ENCODE peak calls at places on chromosomes 7 and 10, in eight cellular contexts. X is GM12891, R is transverse colon, Z is HCT116, N is spleen, L is breast epithelium, M is prostate gland, Q is HepG2. B is an unnamed sample.

GRCh38 chr10:97822261-97822687 is 27.4 kb upstream of the GOLGA7B start:
- DNase-seq in X (no peak), R (no peak), Z (no peak), N (no peak), L (peak), M (no peak), Q (no peak), B (no peak)

GRCh38 chr10:75395171-75395954 is 6.2 kb downstream of the ZNF503 start:
- DNase-seq in X (peak), R (peak), Z (no peak), N (peak), L (peak), M (peak), Q (no peak), B (peak)

GRCh38 chr7:113521468-113521867 is 397.3 kb downstream of the PPP1R3A start:
- DNase-seq in X (no peak), R (no peak), Z (no peak), N (no peak), L (no peak), M (no peak), Q (no peak), B (no peak)

GRCh38 chr7:148400101-148400500 is 190.5 kb upstream of the C7orf33 start:
- DNase-seq in X (no peak), R (no peak), Z (no peak), N (no peak), L (no peak), M (no peak), Q (no peak), B (no peak)

GRCh38 chr10:61787170-61787569 is 114.3 kb upstream of the ARID5B start:
- DNase-seq in X (no peak), R (no peak), Z (no peak), N (no peak), L (no peak), M (no peak), Q (no peak), B (no peak)

GRCh38 chr7:19939746-19940145 is 166.3 kb upstream of the TMEM196 start:
- DNase-seq in X (no peak), R (no peak), Z (no peak), N (no peak), L (no peak), M (no peak), Q (no peak), B (no peak)

GRCh38 chr10:126588024-126588423 is 82.5 kb downstream of the C10orf90 start:
- DNase-seq in X (no peak), R (no peak), Z (no peak), N (no peak), L (no peak), M (no peak), Q (no peak), B (no peak)

GRCh38 chr7:30743371-30744074 is 8.4 kb upstream of the INMT start:
- DNase-seq in X (no peak), R (no peak), Z (no peak), N (no peak), L (no peak), M (no peak), Q (no peak), B (no peak)

GRCh38 chr10:4543943-4544540 is 282.0 kb upstream of the AKR1E2 start:
- DNase-seq in X (no peak), R (no peak), Z (no peak), N (no peak), L (no peak), M (no peak), Q (no peak), B (no peak)

GRCh38 chr10:113446739-113447138 is 106.1 kb upstream of the HABP2 start:
- DNase-seq in X (no peak), R (no peak), Z (no peak), N (no peak), L (no peak), M (no peak), Q (no peak), B (no peak)

GRCh38 chr10:75276029-75276872 is 40.5 kb upstream of the COMTD1 start:
- DNase-seq in X (no peak), R (no peak), Z (no peak), N (no peak), L (no peak), M (no peak), Q (no peak), B (peak)

GRCh38 chr10:106557053-106557452 is 607.5 kb downstream of the SORCS1 start:
- DNase-seq in X (no peak), R (no peak), Z (no peak), N (no peak), L (no peak), M (no peak), Q (no peak), B (no peak)

GRCh38 chr7:136333636-136334035 is 356.5 kb upstream of the MTPN start:
- DNase-seq in X (no peak), R (no peak), Z (no peak), N (no peak), L (no peak), M (no peak), Q (no peak), B (no peak)

GRCh38 chr10:1069680-1070079 is 13.5 kb downstream of the WDR37 start:
- DNase-seq in X (no peak), R (no peak), Z (no peak), N (no peak), L (no peak), M (no peak), Q (no peak), B (no peak)

GRCh38 chr10:70930251-70931000 is 42.1 kb upstream of the PCBD1 start:
- DNase-seq in X (no peak), R (no peak), Z (no peak), N (no peak), L (no peak), M (no peak), Q (no peak), B (no peak)

GRCh38 chr7:127374181-127374580 is 18.3 kb downstream of the ZNF800 start:
- DNase-seq in X (no peak), R (no peak), Z (no peak), N (no peak), L (no peak), M (no peak), Q (no peak), B (no peak)

GRCh38 chr7:103391976-103392375 is 44.5 kb downstream of the PSMC2 start:
- DNase-seq in X (no peak), R (no peak), Z (no peak), N (no peak), L (no peak), M (no peak), Q (no peak), B (no peak)

GRCh38 chr10:1398626-1399410 is 338.5 kb downstream of the ADARB2 start:
- DNase-seq in X (no peak), R (no peak), Z (no peak), N (no peak), L (no peak), M (no peak), Q (no peak), B (peak)

GRCh38 chr7:115782716-115783460 is 247.7 kb downstream of the TFEC start:
- DNase-seq in X (no peak), R (no peak), Z (no peak), N (no peak), L (no peak), M (no peak), Q (no peak), B (no peak)

GRCh38 chr7:26919906-26920530 is 55.6 kb upstream of the SKAP2 start:
- DNase-seq in X (no peak), R (no peak), Z (no peak), N (no peak), L (no peak), M (no peak), Q (no peak), B (no peak)

GRCh38 chr7:159137906-159138305 is 6.8 kb downstream of the VIPR2 start:
- DNase-seq in X (no peak), R (no peak), Z (no peak), N (peak), L (no peak), M (no peak), Q (no peak), B (peak)

GRCh38 chr10:131478398-131478989 is 167.0 kb upstream of the TCERG1L start:
- DNase-seq in X (no peak), R (no peak), Z (no peak), N (no peak), L (no peak), M (no peak), Q (no peak), B (no peak)

GRCh38 chr7:42292991-42293521 is 56.0 kb upstream of the GLI3 start:
- DNase-seq in X (no peak), R (no peak), Z (no peak), N (no peak), L (peak), M (peak), Q (no peak), B (peak)

GRCh38 chr7:87154166-87154565 is 1.9 kb downstream of the DMTF1 start:
- DNase-seq in X (no peak), R (no peak), Z (no peak), N (no peak), L (no peak), M (no peak), Q (no peak), B (no peak)

GRCh38 chr7:11404355-11404754 is 427.6 kb downstream of the THSD7A start:
- DNase-seq in X (no peak), R (no peak), Z (no peak), N (no peak), L (no peak), M (no peak), Q (no peak), B (no peak)

GRCh38 chr7:93161181-93161762 is 13.1 kb upstream of the SAMD9L start:
- DNase-seq in X (no peak), R (no peak), Z (no peak), N (no peak), L (no peak), M (no peak), Q (no peak), B (no peak)

GRCh38 chr7:1819258-1819841 is 149.3 kb downstream of the ELFN1 start:
- DNase-seq in X (no peak), R (no peak), Z (no peak), N (peak), L (no peak), M (no peak), Q (no peak), B (peak)

GRCh38 chr10:77972148-77972547 is 45.6 kb upstream of the DLG5 start:
- DNase-seq in X (no peak), R (no peak), Z (no peak), N (no peak), L (no peak), M (no peak), Q (no peak), B (no peak)

GRCh38 chr10:68625316-68625921 is 65.3 kb downstream of the TET1 start:
- DNase-seq in X (no peak), R (no peak), Z (no peak), N (no peak), L (no peak), M (no peak), Q (no peak), B (no peak)

GRCh38 chr10:77458986-77459590 is 178.5 kb downstream of the KCNMA1 start:
- DNase-seq in X (no peak), R (no peak), Z (no peak), N (no peak), L (no peak), M (no peak), Q (no peak), B (no peak)

GRCh38 chr10:133013478-133013877 is 71.1 kb upstream of the CFAP46 start:
- DNase-seq in X (no peak), R (peak), Z (no peak), N (peak), L (no peak), M (no peak), Q (no peak), B (peak)

GRCh38 chr10:109275970-109276369 is 647.3 kb downstream of the XPNPEP1 start:
- DNase-seq in X (no peak), R (no peak), Z (no peak), N (no peak), L (no peak), M (no peak), Q (no peak), B (no peak)

GRCh38 chr10:128875955-128876354 is 591.1 kb upstream of the MGMT start:
- DNase-seq in X (no peak), R (no peak), Z (no peak), N (no peak), L (no peak), M (no peak), Q (no peak), B (no peak)

GRCh38 chr10:33571616-33572015 is 237.1 kb upstream of the NRP1 start:
- DNase-seq in X (no peak), R (no peak), Z (no peak), N (no peak), L (no peak), M (no peak), Q (no peak), B (no peak)

GRCh38 chr7:31373337-31374289 is 33.1 kb upstream of the NEUROD6 start:
- DNase-seq in X (peak), R (peak), Z (peak), N (no peak), L (no peak), M (peak), Q (peak), B (peak)

GRCh38 chr10:126334272-126334671 is 54.0 kb downstream of the ADAM12 start:
- DNase-seq in X (no peak), R (no peak), Z (no peak), N (no peak), L (no peak), M (no peak), Q (no peak), B (no peak)

GRCh38 chr10:88152720-88153119 is 289.3 kb downstream of the PTEN start:
- DNase-seq in X (peak), R (no peak), Z (peak), N (no peak), L (peak), M (peak), Q (no peak), B (no peak)
- TF ChIP-seq POLR2AphosphoS5 in X (no peak), R (no peak), Z (peak), N (no peak), L (peak), M (no peak), Q (no peak), B (no peak)

GRCh38 chr7:120992272-120993010 is 3.9 kb downstream of the CPED1 start:
- DNase-seq in X (no peak), R (no peak), Z (no peak), N (no peak), L (no peak), M (no peak), Q (no peak), B (no peak)
- TF ChIP-seq POLR2AphosphoS5 in X (no peak), R (no peak), Z (no peak), N (no peak), L (no peak), M (no peak), Q (no peak), B (no peak)

GRCh38 chr7:130461256-130461655 is 20.4 kb upstream of the CEP41 start:
- DNase-seq in X (no peak), R (no peak), Z (no peak), N (no peak), L (no peak), M (no peak), Q (no peak), B (no peak)

GRCh38 chr7:130468612-130469011 is 23.3 kb upstream of the MEST start:
- DNase-seq in X (no peak), R (no peak), Z (no peak), N (no peak), L (no peak), M (no peak), Q (no peak), B (no peak)

GRCh38 chr7:130458256-130458655 is 17.4 kb upstream of the CEP41 start:
- DNase-seq in X (no peak), R (no peak), Z (no peak), N (no peak), L (no peak), M (no peak), Q (no peak), B (no peak)

GRCh38 chr7:130463553-130464434 is 23.0 kb upstream of the CEP41 start:
- DNase-seq in X (no peak), R (no peak), Z (no peak), N (no peak), L (no peak), M (no peak), Q (no peak), B (no peak)
- TF ChIP-seq POLR2AphosphoS5 in X (no peak), R (no peak), Z (no peak), N (no peak), L (no peak), M (no peak), Q (no peak), B (no peak)

GRCh38 chr7:6178273-6179029 is 94.0 kb downstream of the CYTH3 start:
- DNase-seq in X (no peak), R (no peak), Z (no peak), N (peak), L (no peak), M (no peak), Q (no peak), B (no peak)
- TF ChIP-seq POLR2AphosphoS5 in X (no peak), R (no peak), Z (no peak), N (peak), L (no peak), M (no peak), Q (no peak), B (no peak)

DNA sequence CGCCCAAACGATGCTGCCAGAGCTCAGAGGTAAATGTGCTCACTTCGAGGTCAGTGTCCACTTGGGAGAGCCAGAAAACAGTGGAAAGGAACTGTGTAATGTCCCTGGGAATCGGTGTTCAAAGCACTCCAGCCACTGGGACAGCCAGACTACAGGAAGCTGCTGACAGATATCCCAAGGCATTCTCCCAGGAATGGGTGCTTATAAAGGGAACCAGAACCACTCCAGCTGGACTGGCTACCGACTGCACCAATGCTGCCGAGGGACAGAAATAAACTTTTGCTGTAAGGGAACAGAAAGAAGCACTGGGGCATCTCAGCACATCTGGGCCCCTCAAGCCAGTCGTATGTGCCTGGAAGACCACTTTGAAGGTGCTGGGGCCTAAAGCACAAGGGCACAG is 76.7 kb downstream of the ATXN7L1 start:
- DNase-seq in X (no peak), R (no peak), Z (no peak), N (no peak), L (no peak), M (no peak), Q (no peak), B (no peak)
- TF ChIP-seq POLR2AphosphoS5 in X (no peak), R (no peak), Z (no peak), N (no peak), L (no peak), M (no peak), Q (no peak), B (no peak)

GRCh38 chr7:80779456-80779855 is 139.4 kb downstream of the SEMA3C start:
- DNase-seq in X (no peak), R (no peak), Z (no peak), N (no peak), L (no peak), M (no peak), Q (no peak), B (no peak)

GRCh38 chr7:80783688-80784327 is 135.0 kb downstream of the SEMA3C start:
- DNase-seq in X (no peak), R (no peak), Z (no peak), N (no peak), L (no peak), M (no peak), Q (no peak), B (no peak)

GRCh38 chr7:80781146-80781545 is 137.7 kb downstream of the SEMA3C start:
- DNase-seq in X (no peak), R (no peak), Z (no peak), N (no peak), L (no peak), M (no peak), Q (no peak), B (no peak)

GRCh38 chr7:80783177-80783687 is 135.6 kb downstream of the SEMA3C start:
- DNase-seq in X (no peak), R (no peak), Z (no peak), N (no peak), L (no peak), M (no peak), Q (no peak), B (no peak)

DNA sequence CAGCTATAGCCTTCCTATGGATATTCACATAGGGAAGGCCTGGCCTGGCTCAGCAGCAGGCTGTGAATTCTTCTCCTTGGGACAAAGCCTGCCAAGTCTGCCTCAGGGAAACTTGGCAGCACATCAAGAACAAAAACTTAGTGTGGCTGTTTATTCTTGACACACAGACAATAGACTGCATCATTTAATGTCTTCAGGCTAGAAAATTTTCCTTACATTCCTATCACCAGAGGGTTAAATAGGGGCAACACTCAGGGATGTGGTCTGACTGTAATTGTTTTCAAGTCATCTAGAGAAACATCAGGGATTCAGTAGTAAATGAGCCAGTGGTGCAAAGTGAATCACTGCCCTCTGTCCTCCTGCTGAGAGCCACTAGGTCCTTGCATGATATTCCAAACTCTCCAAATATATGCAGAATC is 137.3 kb downstream of the SEMA3C start:
- DNase-seq in X (no peak), R (peak), Z (peak), N (no peak), L (peak), M (peak), Q (no peak), B (peak)
- TF ChIP-seq POLR2AphosphoS5 in X (no peak), R (peak), Z (no peak), N (no peak), L (peak), M (peak), Q (no peak), B (no peak)

DNA sequence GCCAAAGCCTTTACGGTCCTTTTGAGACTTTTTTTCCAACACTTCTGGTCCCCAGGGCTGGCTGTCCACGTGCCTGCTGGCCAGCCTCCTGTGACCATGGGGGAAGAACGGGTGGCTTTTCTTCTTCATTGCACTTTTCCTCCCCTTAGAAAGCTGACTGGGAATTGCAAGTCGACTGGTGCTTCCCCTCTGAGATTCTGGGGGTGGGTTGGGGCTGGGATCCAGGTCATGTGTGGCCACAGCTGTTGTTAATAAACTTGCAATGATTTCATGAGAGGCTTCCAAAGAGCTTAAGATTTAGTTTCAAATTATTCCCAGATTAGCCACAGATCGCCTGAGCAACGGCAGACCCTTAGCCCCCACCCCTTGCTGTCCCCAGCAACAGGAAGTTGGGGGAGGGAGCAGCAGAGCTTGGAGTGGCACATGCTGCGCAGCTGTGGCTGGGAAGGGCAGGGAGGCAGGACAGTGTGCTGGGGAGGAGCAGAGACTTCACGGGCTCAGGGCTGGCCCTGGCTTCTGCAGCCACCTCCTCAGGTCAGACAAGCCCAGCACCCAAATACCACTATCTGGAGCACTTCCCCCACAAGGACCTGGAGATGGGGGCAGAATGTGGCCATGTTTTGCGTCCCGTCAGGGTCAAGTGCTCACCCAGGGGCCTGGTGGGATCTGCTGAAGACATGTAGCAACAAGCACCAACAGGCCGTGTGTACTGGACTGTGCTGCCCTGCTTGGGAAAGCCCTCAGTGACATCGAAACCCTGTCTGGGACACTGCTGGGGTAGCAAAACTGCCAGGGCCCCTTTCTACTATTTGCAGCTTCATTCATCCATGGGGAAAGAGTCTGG is 147.1 kb downstream of the RNF216 start:
- DNase-seq in X (no peak), R (peak), Z (no peak), N (peak), L (peak), M (no peak), Q (no peak), B (no peak)
- TF ChIP-seq POLR2AphosphoS5 in X (no peak), R (peak), Z (no peak), N (peak), L (peak), M (peak), Q (no peak), B (no peak)